ENCODE peak calls at places on chromosomes 3 and 15, in four cellular contexts. One of them, this sample, is unnamed.

GRCh38 chr3:37130984-37131975 is 43.1 kb downstream of the LRRFIP2 start:
- DNase-seq in lower lobe of right lung: no peak
- DNase-seq in tibial artery: no peak
- DNase-seq in neural crest cell: no peak
- DNase-seq in this sample: no peak

GRCh38 chr15:100986158-100986896 is 67.2 kb downstream of the LRRK1 start:
- DNase-seq in lower lobe of right lung: no peak
- DNase-seq in tibial artery: no peak
- DNase-seq in neural crest cell: no peak
- DNase-seq in this sample: no peak

GRCh38 chr3:35492846-35493245 is 146.5 kb upstream of the ARPP21 start:
- DNase-seq in lower lobe of right lung: no peak
- DNase-seq in tibial artery: no peak
- DNase-seq in neural crest cell: no peak
- DNase-seq in this sample: no peak

GRCh38 chr3:98325055-98325454 is 28.6 kb upstream of the OR5K4 start:
- DNase-seq in tibial artery: no peak
- DNase-seq in neural crest cell: no peak
- DNase-seq in lower lobe of right lung: peak; percentile 42
- DNase-seq in this sample: no peak

GRCh38 chr3:16975083-16975482 is 90.3 kb downstream of the PLCL2 start:
- DNase-seq in tibial artery: no peak
- DNase-seq in lower lobe of right lung: no peak
- DNase-seq in neural crest cell: no peak
- DNase-seq in this sample: no peak

GRCh38 chr3:157533298-157533870 is 30.2 kb upstream of the VEPH1 start:
- DNase-seq in tibial artery: no peak
- DNase-seq in lower lobe of right lung: no peak
- DNase-seq in neural crest cell: no peak
- DNase-seq in this sample: no peak

GRCh38 chr15:67606742-67607141 is 64.2 kb downstream of the MAP2K5 start:
- DNase-seq in tibial artery: no peak
- DNase-seq in neural crest cell: no peak
- DNase-seq in lower lobe of right lung: no peak
- DNase-seq in this sample: no peak

GRCh38 chr3:15256861-15257341 is 50.9 kb downstream of the CAPN7 start:
- DNase-seq in neural crest cell: no peak
- DNase-seq in tibial artery: no peak
- DNase-seq in lower lobe of right lung: no peak
- DNase-seq in this sample: no peak

GRCh38 chr15:39403674-39404117 is 177.2 kb upstream of the THBS1 start:
- DNase-seq in lower lobe of right lung: no peak
- DNase-seq in tibial artery: no peak
- DNase-seq in neural crest cell: no peak
- DNase-seq in this sample: no peak

GRCh38 chr3:71310595-71311319 is 272.8 kb downstream of the FOXP1 start:
- DNase-seq in tibial artery: no peak
- DNase-seq in lower lobe of right lung: no peak
- DNase-seq in neural crest cell: no peak
- DNase-seq in this sample: no peak
- TF ChIP-seq CTCF in tibial artery: no peak
- TF ChIP-seq CTCF in lower lobe of right lung: no peak
- TF ChIP-seq CTCF in neural crest cell: no peak
- TF ChIP-seq CTCF in this sample: no peak

DNA sequence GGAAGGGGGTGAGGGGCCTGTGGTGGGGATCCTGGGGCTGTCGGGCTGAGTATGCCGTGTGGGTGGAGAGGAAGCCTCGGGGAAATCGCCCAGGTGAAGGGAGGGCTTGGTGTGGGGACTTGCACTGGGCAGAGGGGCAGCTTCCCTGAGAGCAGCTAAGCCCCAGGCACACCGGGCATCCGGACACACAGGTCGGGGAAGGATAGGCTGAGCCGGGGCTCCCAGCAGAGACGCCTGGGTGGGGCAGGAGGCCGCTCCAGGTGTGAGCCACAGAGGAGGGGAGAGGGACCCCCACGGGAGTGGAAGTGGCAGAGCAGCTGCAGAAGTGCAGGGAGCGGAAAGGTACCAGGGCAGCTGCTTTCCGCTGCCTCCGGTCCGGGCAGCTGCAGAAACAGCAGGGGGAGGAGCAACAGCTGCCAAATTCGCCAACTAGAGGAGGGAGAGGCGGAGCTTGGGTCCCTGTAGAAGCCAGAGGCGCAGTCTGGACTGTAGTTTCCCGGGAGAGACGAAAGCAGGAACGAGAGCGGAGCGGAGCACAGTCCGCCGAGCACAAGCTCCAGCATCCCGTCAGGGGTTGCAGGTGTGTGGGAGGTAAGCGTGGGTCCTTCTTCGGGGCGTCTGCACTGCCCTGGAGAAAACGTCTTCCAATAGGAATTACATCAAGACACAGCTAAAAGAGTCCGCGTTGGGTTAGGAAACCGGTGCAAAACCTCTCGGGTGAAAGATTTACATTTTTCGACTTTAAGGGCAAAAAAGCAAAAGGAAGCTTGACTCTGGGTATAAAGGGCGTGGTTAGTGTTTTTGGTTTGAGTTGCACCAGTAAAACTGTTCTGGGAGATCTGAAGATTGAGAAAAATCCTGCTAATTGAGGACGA is at the start of gene SERPINI1:
- DNase-seq in neural crest cell: peak; percentile 68
- DNase-seq in lower lobe of right lung: peak; percentile 90
- DNase-seq in tibial artery: peak; percentile 95
- DNase-seq in this sample: peak; percentile 71
- TF ChIP-seq CTCF in neural crest cell: no peak
- TF ChIP-seq CTCF in lower lobe of right lung: no peak
- TF ChIP-seq CTCF in tibial artery: no peak
- TF ChIP-seq CTCF in this sample: no peak

GRCh38 chr3:47799733-47800132 is 3.2 kb upstream of the DHX30 start:
- DNase-seq in neural crest cell: no peak
- DNase-seq in lower lobe of right lung: no peak
- DNase-seq in tibial artery: no peak
- DNase-seq in this sample: no peak
- TF ChIP-seq CTCF in neural crest cell: peak; percentile 61
- TF ChIP-seq CTCF in lower lobe of right lung: peak; percentile 25
- TF ChIP-seq CTCF in tibial artery: no peak
- TF ChIP-seq CTCF in this sample: peak; percentile 39

DNA sequence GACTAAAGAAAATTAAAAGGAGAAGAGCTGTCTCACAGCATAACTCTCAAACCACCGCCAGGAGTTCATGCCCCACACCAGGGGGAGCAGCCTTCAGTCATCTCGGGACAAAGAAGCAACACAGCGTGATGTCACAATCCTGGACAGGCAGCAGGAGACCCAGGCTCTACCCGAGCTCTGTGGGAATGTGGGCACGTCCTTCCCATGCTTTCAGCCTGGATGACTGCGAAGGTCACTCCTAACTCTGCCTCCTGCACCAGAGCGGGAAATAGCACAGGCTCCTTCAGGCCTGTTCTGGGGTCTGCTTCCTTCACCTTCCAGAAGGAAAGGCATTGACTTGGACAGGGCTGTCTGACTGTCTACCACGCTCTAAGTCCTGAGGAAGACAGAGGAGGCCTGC is 31.3 kb downstream of the NOX5 start:
- DNase-seq in tibial artery: no peak
- DNase-seq in neural crest cell: peak; percentile 35
- DNase-seq in lower lobe of right lung: no peak
- DNase-seq in this sample: no peak
- TF ChIP-seq CTCF in tibial artery: no peak
- TF ChIP-seq CTCF in neural crest cell: no peak
- TF ChIP-seq CTCF in lower lobe of right lung: no peak
- TF ChIP-seq CTCF in this sample: peak; percentile 37

GRCh38 chr3:189340680-189341460 is 169.1 kb downstream of the TPRG1 start:
- DNase-seq in tibial artery: no peak
- DNase-seq in neural crest cell: no peak
- DNase-seq in lower lobe of right lung: no peak
- DNase-seq in this sample: no peak
- TF ChIP-seq CTCF in tibial artery: no peak
- TF ChIP-seq CTCF in neural crest cell: peak; percentile 47
- TF ChIP-seq CTCF in lower lobe of right lung: no peak
- TF ChIP-seq CTCF in this sample: peak; percentile 28

DNA sequence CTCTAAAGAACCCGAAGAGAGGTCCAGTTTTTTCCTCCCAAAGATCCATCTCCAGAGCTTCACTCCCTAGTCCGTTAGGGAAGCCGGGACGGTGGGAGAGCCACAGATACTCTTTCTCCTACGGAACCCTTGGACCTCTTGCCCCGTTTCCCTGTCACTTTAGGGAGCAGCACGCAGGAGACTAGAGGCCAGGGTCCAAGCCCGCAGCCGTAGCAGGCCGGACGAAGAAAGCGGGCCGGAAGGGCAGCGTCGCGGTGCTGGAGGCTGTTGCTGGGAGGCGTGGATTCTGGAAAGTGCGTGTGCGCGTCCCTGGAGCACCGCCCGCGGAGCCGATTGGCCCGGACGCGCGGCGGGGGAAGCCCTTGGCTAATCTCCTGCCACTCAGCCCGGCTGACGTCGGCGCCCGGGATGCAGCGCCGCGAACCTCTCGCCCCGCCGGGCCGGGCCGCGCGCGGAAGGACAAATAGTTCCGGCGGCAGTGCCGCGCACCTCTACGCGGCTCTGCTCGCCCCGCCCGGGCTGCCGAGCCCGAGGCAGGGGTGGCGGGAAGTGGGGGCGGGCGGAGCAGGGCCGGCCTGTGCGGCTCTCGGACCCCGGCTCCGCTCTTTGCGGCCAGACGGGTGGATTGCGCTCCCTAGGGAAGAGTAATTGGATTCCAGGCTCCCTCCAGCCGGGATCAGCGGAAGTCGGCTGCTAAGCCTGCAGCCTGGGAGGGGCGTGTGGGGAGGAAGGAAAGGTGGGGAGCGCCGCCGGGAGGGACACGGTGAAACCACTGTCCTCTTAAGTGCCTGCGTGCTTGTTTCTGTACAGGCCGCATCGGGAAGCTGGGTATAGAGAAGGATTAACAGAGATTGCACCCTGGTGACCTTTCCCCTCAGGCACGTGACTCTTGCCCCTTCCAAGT is 31.3 kb upstream of the TCF12 start:
- DNase-seq in neural crest cell: peak; percentile 79
- DNase-seq in tibial artery: peak; percentile 97
- DNase-seq in lower lobe of right lung: peak; percentile 96
- DNase-seq in this sample: peak; percentile 85
- TF ChIP-seq CTCF in neural crest cell: no peak
- TF ChIP-seq CTCF in tibial artery: no peak
- TF ChIP-seq CTCF in lower lobe of right lung: peak; percentile 16
- TF ChIP-seq CTCF in this sample: peak; percentile 14

GRCh38 chr3:13137808-13138565 is 64.8 kb upstream of the IQSEC1 start:
- DNase-seq in tibial artery: peak; percentile 48
- DNase-seq in neural crest cell: no peak
- DNase-seq in lower lobe of right lung: peak; percentile 20
- DNase-seq in this sample: no peak
- TF ChIP-seq CTCF in tibial artery: no peak
- TF ChIP-seq CTCF in neural crest cell: no peak
- TF ChIP-seq CTCF in lower lobe of right lung: no peak
- TF ChIP-seq CTCF in this sample: no peak